ENCODE peak calls at places on chromosomes 6 and 20, in seven cellular contexts. X is tibial artery; A is NB4; Q is activated CD8-positive, alpha-beta memory T cell treated with anti-CD3 and anti-CD28 coated beads, Interleukin-2, amount 50 U/mL, for 48 hours; G is AG10803; O is substantia nigra; H is head of caudate nucleus. M is an unnamed sample.

GRCh38 chr20:1178103-1178502 is 6.7 kb downstream of the TMEM74B start:
- DNase-seq in X (no peak), A (no peak), Q (no peak), G (no peak), O (no peak), H (no peak), M (no peak)

GRCh38 chr6:31871068-31871659 is 7.6 kb downstream of the SLC44A4 start:
- DNase-seq in X (no peak), A (no peak), Q (no peak), G (peak; percentile 13), O (no peak), H (no peak), M (no peak)

GRCh38 chr6:18343741-18344140 is 43.4 kb upstream of the RNF144B start:
- DNase-seq in X (no peak), A (no peak), Q (peak; percentile 54), G (peak; percentile 32), O (no peak), H (no peak), M (no peak)

GRCh38 chr6:117491916-117492315 is 9.4 kb downstream of the DCBLD1 start:
- DNase-seq in X (no peak), A (no peak), Q (no peak), G (peak; percentile 45), O (no peak), H (no peak), M (no peak)

GRCh38 chr6:68559052-68559451 is 76.0 kb upstream of the ADGRB3 start:
- DNase-seq in X (no peak), A (peak; percentile 20), Q (no peak), G (no peak), O (no peak), H (no peak), M (no peak)

GRCh38 chr20:6008254-6008653 is 45.6 kb downstream of the LRRN4 start:
- DNase-seq in X (peak; percentile 82), A (peak; percentile 90), Q (no peak), G (peak; percentile 97), O (no peak), H (no peak), M (no peak)

GRCh38 chr6:75376347-75377024 is 91.9 kb upstream of the TMEM30A start:
- DNase-seq in X (no peak), A (no peak), Q (no peak), G (no peak), O (no peak), H (no peak), M (no peak)

GRCh38 chr6:46719099-46719498 is 16.1 kb downstream of the PLA2G7 start:
- DNase-seq in X (no peak), A (no peak), Q (no peak), G (peak; percentile 3), O (no peak), H (no peak), M (peak; percentile 79)

GRCh38 chr6:4176907-4177306 is 41.5 kb upstream of the ECI2 start:
- DNase-seq in X (no peak), A (no peak), Q (no peak), G (no peak), O (no peak), H (no peak), M (no peak)

GRCh38 chr6:113496157-113496556 is 361.0 kb upstream of the MARCKS start:
- DNase-seq in X (no peak), A (no peak), Q (no peak), G (no peak), O (no peak), H (no peak), M (no peak)

GRCh38 chr6:31701666-31702420 is 1.3 kb downstream of the ABHD16A start:
- DNase-seq in X (no peak), A (no peak), Q (no peak), G (peak; percentile 19), O (no peak), H (no peak), M (no peak)

GRCh38 chr20:50729925-50730764 is 1.2 kb upstream of the PARD6B start:
- DNase-seq in X (no peak), A (no peak), Q (no peak), G (peak; percentile 17), O (no peak), H (no peak), M (no peak)

GRCh38 chr6:92011681-92012245 is 1407.6 kb downstream of the EPHA7 start:
- DNase-seq in X (no peak), A (no peak), Q (no peak), G (no peak), O (no peak), H (peak; percentile 11), M (no peak)

GRCh38 chr6:163814494-163815364 is 400.2 kb downstream of the QKI start:
- DNase-seq in X (peak; percentile 28), A (no peak), Q (no peak), G (peak; percentile 77), O (no peak), H (no peak), M (no peak)

GRCh38 chr20:57708694-57709673 is 831 bp downstream of the PMEPA1 start:
- DNase-seq in X (peak; percentile 53), A (no peak), Q (peak; percentile 63), G (no peak), O (no peak), H (no peak), M (no peak)

GRCh38 chr6:148983986-148984385 is 237.2 kb downstream of the UST start:
- DNase-seq in X (no peak), A (no peak), Q (no peak), G (no peak), O (no peak), H (no peak), M (no peak)

GRCh38 chr6:44966449-44967091 is 361.6 kb upstream of the RUNX2 start:
- DNase-seq in X (no peak), A (peak; percentile 27), Q (no peak), G (peak; percentile 73), O (no peak), H (no peak), M (peak; percentile 65)

GRCh38 chr20:50068041-50068651 is 44.8 kb downstream of the UBE2V1 start:
- DNase-seq in X (no peak), A (no peak), Q (no peak), G (no peak), O (no peak), H (no peak), M (no peak)

GRCh38 chr6:2770171-2770570 is 5.0 kb downstream of the WRNIP1 start:
- DNase-seq in X (no peak), A (no peak), Q (no peak), G (no peak), O (no peak), H (peak; percentile 38), M (no peak)

GRCh38 chr20:13493143-13493542 is 145.6 kb downstream of the TASP1 start:
- DNase-seq in X (no peak), A (no peak), Q (no peak), G (no peak), O (no peak), H (no peak), M (no peak)

GRCh38 chr6:85186546-85187170 is 263.2 kb upstream of the NT5E start:
- DNase-seq in X (no peak), A (no peak), Q (no peak), G (peak; percentile 57), O (no peak), H (no peak), M (no peak)

GRCh38 chr20:64186071-64186598 is 21.9 kb downstream of the MYT1 start:
- DNase-seq in X (no peak), A (no peak), Q (no peak), G (no peak), O (no peak), H (no peak), M (no peak)

GRCh38 chr20:18395544-18395943 is 71.3 kb downstream of the DZANK1 start:
- DNase-seq in X (no peak), A (no peak), Q (no peak), G (no peak), O (no peak), H (no peak), M (no peak)

GRCh38 chr20:11766961-11767360 is 150.7 kb upstream of the BTBD3 start:
- DNase-seq in X (no peak), A (no peak), Q (no peak), G (peak; percentile 79), O (no peak), H (no peak), M (no peak)

GRCh38 chr6:146914563-146915483 is 289.4 kb upstream of the STXBP5 start:
- DNase-seq in X (peak; percentile 54), A (peak; percentile 89), Q (no peak), G (peak; percentile 96), O (no peak), H (no peak), M (peak; percentile 84)

GRCh38 chr20:62855120-62855519 is 6.5 kb downstream of the TCFL5 start:
- DNase-seq in X (no peak), A (no peak), Q (no peak), G (no peak), O (no peak), H (no peak), M (no peak)

GRCh38 chr20:59004493-59004762 is 2.6 kb downstream of the CTSZ start:
- DNase-seq in X (no peak), A (no peak), Q (no peak), G (no peak), O (no peak), H (no peak), M (no peak)

GRCh38 chr6:160253242-160253641 is 5.4 kb downstream of the SLC22A2 start:
- DNase-seq in X (no peak), A (no peak), Q (no peak), G (no peak), O (no peak), H (no peak), M (no peak)

GRCh38 chr6:104887350-104887749 is 27.6 kb upstream of the HACE1 start:
- DNase-seq in X (no peak), A (peak; percentile 67), Q (no peak), G (peak; percentile 12), O (no peak), H (no peak), M (no peak)

GRCh38 chr6:137271245-137272183 is 52.3 kb upstream of the IFNGR1 start:
- DNase-seq in X (no peak), A (peak; percentile 68), Q (no peak), G (peak; percentile 61), O (no peak), H (no peak), M (peak; percentile 65)

GRCh38 chr20:63370623-63371176 is 9.6 kb upstream of the CHRNA4 start:
- DNase-seq in X (no peak), A (no peak), Q (no peak), G (no peak), O (no peak), H (no peak), M (no peak)

GRCh38 chr20:50510706-50511401 is 671 bp downstream of the PTPN1 start:
- DNase-seq in X (no peak), A (peak; percentile 50), Q (peak; percentile 63), G (no peak), O (no peak), H (no peak), M (no peak)

GRCh38 chr6:170259301-170259700 is 31.6 kb downstream of the DLL1 start:
- DNase-seq in X (no peak), A (no peak), Q (no peak), G (no peak), O (no peak), H (no peak), M (no peak)

GRCh38 chr6:114007451-114007953 is 36.6 kb upstream of the HDAC2 start:
- DNase-seq in X (no peak), A (no peak), Q (no peak), G (no peak), O (no peak), H (no peak), M (no peak)

GRCh38 chr20:62921119-62921687 is 5.1 kb downstream of the DIDO1 start:
- DNase-seq in X (no peak), A (peak; percentile 62), Q (peak; percentile 80), G (peak; percentile 43), O (no peak), H (no peak), M (peak; percentile 49)

GRCh38 chr6:16727996-16728395 is 33.3 kb downstream of the ATXN1 start:
- DNase-seq in X (no peak), A (peak; percentile 92), Q (no peak), G (no peak), O (no peak), H (no peak), M (no peak)

GRCh38 chr20:36162272-36162966 is 7.9 kb downstream of the EPB41L1 start:
- DNase-seq in X (no peak), A (peak; percentile 28), Q (no peak), G (peak; percentile 16), O (no peak), H (no peak), M (no peak)

M was measured in HCT116.